ENCODE peak calls at places on chromosomes 12 and 14, in seven cellular contexts. S, A, N, C, W, Y and Z are unnamed samples.

GRCh38 chr12:12599750-12600643 is 11.7 kb upstream of the CREBL2 start:
- DNase-seq in C (no peak), A (no peak), N (no peak), W (no peak), S (no peak), Y (no peak), Z (no peak)

GRCh38 chr12:20483776-20484175 is 115.4 kb downstream of the PDE3A start:
- DNase-seq in A (no peak), C (no peak), N (no peak), W (no peak), Y (no peak), S (no peak), Z (peak)

GRCh38 chr14:75452900-75453816 is 25.3 kb downstream of the JDP2 start:
- DNase-seq in C (no peak), N (no peak), S (no peak), A (peak), W (no peak), Y (no peak), Z (peak)

GRCh38 chr12:75556306-75556899 is 45.0 kb upstream of the KRR1 start:
- DNase-seq in S (no peak), C (no peak), Y (no peak), N (no peak), A (no peak), W (no peak), Z (no peak)

GRCh38 chr12:6141048-6141447 is 16.6 kb upstream of the VWF start:
- DNase-seq in A (no peak), S (no peak), N (no peak), Y (no peak), W (no peak), C (no peak), Z (no peak)

GRCh38 chr12:30450872-30451271 is 244.8 kb downstream of the IPO8 start:
- DNase-seq in A (peak), N (no peak), S (no peak), Y (no peak), C (no peak), W (no peak), Z (peak)

GRCh38 chr14:73242274-73242960 is 5.1 kb downstream of the PAPLN start:
- DNase-seq in C (no peak), A (no peak), Y (no peak), N (no peak), W (peak), S (no peak), Z (no peak)

GRCh38 chr12:92136883-92137582 is 8.6 kb downstream of the BTG1 start:
- DNase-seq in Y (no peak), A (no peak), N (no peak), C (no peak), W (no peak), S (no peak), Z (peak)

GRCh38 chr12:124512667-124513296 is 54.6 kb downstream of the NCOR2 start:
- DNase-seq in W (no peak), N (no peak), A (peak), Y (peak), C (peak), S (no peak), Z (peak)

GRCh38 chr14:51095854-51096823 is 1.2 kb upstream of the TRIM9 start:
- DNase-seq in C (peak), Y (no peak), A (peak), S (no peak), N (no peak), W (peak), Z (peak)

GRCh38 chr14:75986439-75986765 is 839 bp downstream of the IFT43 start:
- DNase-seq in A (no peak), W (no peak), S (no peak), C (no peak), Y (no peak), N (no peak), Z (no peak)

GRCh38 chr14:30921305-30921704 is 46.9 kb downstream of the COCH start:
- DNase-seq in C (no peak), S (no peak), Y (no peak), N (no peak), A (no peak), W (no peak), Z (no peak)

GRCh38 chr14:102659797-102660196 is 67.3 kb downstream of the RCOR1 start:
- DNase-seq in W (no peak), Y (no peak), N (no peak), C (no peak), A (no peak), S (no peak), Z (peak)

GRCh38 chr12:998020-998874 is 7.2 kb downstream of the ERC1 start:
- DNase-seq in C (no peak), S (no peak), W (peak), A (no peak), N (no peak), Y (no peak), Z (no peak)

GRCh38 chr12:26224657-26225056 is 29.3 kb downstream of the SSPN start:
- DNase-seq in N (no peak), S (no peak), C (no peak), Y (no peak), W (no peak), A (no peak), Z (no peak)

GRCh38 chr12:91994208-91994797 is 151.3 kb downstream of the BTG1 start:
- DNase-seq in A (no peak), S (no peak), Y (no peak), N (no peak), W (no peak), C (no peak), Z (no peak)

GRCh38 chr12:93636708-93637107 is 40.5 kb upstream of the CRADD start:
- DNase-seq in C (no peak), A (no peak), N (no peak), S (no peak), W (no peak), Y (no peak), Z (no peak)

GRCh38 chr14:22333408-22334274 is 255.4 kb downstream of the DAD1 start:
- DNase-seq in C (no peak), A (peak), Y (peak), N (no peak), W (no peak), S (no peak), Z (peak)